ENCODE peak calls at places on chromosome 12, in five cellular contexts. One of them, this sample, is unnamed. For H3K9me2, the result is how much of the 10 kb centered on the place peaks cover.

GRCh38 chr12:5022465-5023061 is 21.1 kb upstream of the KCNA5 start:
- DNase-seq in HCT116: peak
- DNase-seq in PC-9: no peak
- DNase-seq in GM23338: peak
- DNase-seq in GM23248: peak
- DNase-seq in this sample: peak

GRCh38 chr12:2339022-2339431 is 286.2 kb downstream of the CACNA1C start:
- DNase-seq in HCT116: no peak
- DNase-seq in PC-9: no peak
- DNase-seq in GM23338: no peak
- DNase-seq in GM23248: peak
- DNase-seq in this sample: no peak

GRCh38 chr12:76533331-76533730 is 26.2 kb downstream of the OSBPL8 start:
- DNase-seq in HCT116: no peak
- DNase-seq in PC-9: no peak
- DNase-seq in GM23338: no peak
- DNase-seq in GM23248: no peak
- DNase-seq in this sample: no peak

GRCh38 chr12:18998343-18999270 is 130.9 kb upstream of the PLEKHA5 start:
- DNase-seq in HCT116: no peak
- DNase-seq in PC-9: no peak
- DNase-seq in GM23338: no peak
- DNase-seq in GM23248: peak
- DNase-seq in this sample: peak

GRCh38 chr12:12350868-12351463 is 924 bp upstream of the MANSC1 start:
- DNase-seq in HCT116: no peak
- DNase-seq in PC-9: peak
- DNase-seq in GM23338: no peak
- DNase-seq in GM23248: no peak
- DNase-seq in this sample: no peak

GRCh38 chr12:29730481-29730880 is 53.3 kb downstream of the TMTC1 start:
- DNase-seq in HCT116: no peak
- DNase-seq in PC-9: no peak
- DNase-seq in GM23338: no peak
- DNase-seq in GM23248: no peak
- DNase-seq in this sample: no peak

GRCh38 chr12:79183946-79184345 is 319.4 kb downstream of the SYT1 start:
- DNase-seq in HCT116: no peak
- DNase-seq in PC-9: no peak
- DNase-seq in GM23338: no peak
- DNase-seq in GM23248: no peak
- DNase-seq in this sample: no peak

GRCh38 chr12:62802981-62803380 is 132.0 kb downstream of the PPM1H start:
- DNase-seq in HCT116: no peak
- DNase-seq in PC-9: no peak
- DNase-seq in GM23338: no peak
- DNase-seq in GM23248: no peak
- DNase-seq in this sample: no peak

GRCh38 chr12:49950310-49951251 is at the start of gene AQP2:
- DNase-seq in HCT116: no peak
- DNase-seq in PC-9: no peak
- DNase-seq in GM23338: no peak
- DNase-seq in GM23248: no peak
- DNase-seq in this sample: peak

GRCh38 chr12:47903151-47903611 is 1.6 kb downstream of the VDR start:
- DNase-seq in HCT116: no peak
- DNase-seq in PC-9: no peak
- DNase-seq in GM23338: no peak
- DNase-seq in GM23248: peak
- DNase-seq in this sample: no peak

GRCh38 chr12:126112141-126112540 is 1046.9 kb downstream of the AACS start:
- DNase-seq in HCT116: no peak
- DNase-seq in PC-9: no peak
- DNase-seq in GM23338: no peak
- DNase-seq in GM23248: no peak
- DNase-seq in this sample: no peak

GRCh38 chr12:87848248-87848868 is 180.8 kb downstream of the C12orf50 start:
- DNase-seq in HCT116: peak
- DNase-seq in PC-9: no peak
- DNase-seq in GM23338: peak
- DNase-seq in GM23248: peak
- DNase-seq in this sample: peak

GRCh38 chr12:110170535-110171185 is 46.5 kb downstream of the IFT81 start:
- DNase-seq in HCT116: no peak
- DNase-seq in PC-9: no peak
- DNase-seq in GM23338: no peak
- DNase-seq in GM23248: no peak
- DNase-seq in this sample: no peak

GRCh38 chr12:752673-753400 is 458 bp downstream of the WNK1 start:
- DNase-seq in HCT116: no peak
- DNase-seq in PC-9: peak
- DNase-seq in GM23338: peak
- DNase-seq in GM23248: peak
- DNase-seq in this sample: peak

GRCh38 chr12:57240069-57240921 is 10.7 kb downstream of the STAC3 start:
- DNase-seq in HCT116: peak
- DNase-seq in PC-9: no peak
- DNase-seq in GM23338: peak
- DNase-seq in GM23248: peak
- DNase-seq in this sample: peak

GRCh38 chr12:89163918-89164317 is 188.4 kb downstream of the DUSP6 start:
- DNase-seq in HCT116: no peak
- DNase-seq in PC-9: peak
- DNase-seq in GM23338: no peak
- DNase-seq in GM23248: no peak
- DNase-seq in this sample: no peak

DNA sequence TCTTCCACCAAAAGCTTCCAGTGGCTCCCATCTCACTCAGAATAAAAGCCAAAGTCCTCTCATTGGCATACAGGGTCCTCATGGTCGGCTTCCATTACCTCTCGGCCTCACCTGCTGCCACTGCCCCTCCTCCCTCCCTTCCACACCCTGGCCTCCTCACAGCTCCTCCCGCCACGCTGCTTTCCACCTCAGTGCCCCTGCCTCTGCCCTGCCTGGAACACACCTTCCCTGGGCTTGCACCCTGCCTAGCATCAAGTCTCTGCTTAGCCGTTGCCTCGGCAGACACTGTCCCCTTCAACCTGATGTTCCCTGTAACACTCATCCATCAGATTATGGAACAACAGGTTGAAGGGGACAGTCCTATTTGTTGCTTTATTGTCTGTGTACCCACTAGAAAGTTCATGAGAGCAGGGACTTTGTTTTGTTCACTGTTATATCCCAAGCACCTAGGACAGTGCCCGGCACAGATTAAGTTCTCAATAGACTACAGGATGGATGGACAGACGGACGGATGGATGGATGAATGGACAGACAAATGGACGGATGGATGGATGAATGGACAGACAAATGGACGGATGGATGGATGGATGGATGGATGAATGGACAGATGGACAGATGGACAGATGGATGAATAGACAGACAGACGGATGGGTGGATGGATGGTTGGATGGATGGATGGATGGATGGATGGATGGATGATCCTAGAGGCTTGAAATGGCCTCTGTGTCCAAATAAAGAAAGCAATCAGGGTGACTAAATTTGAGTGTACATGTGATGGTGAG is 14.9 kb downstream of the FIGNL2 start:
- DNase-seq in HCT116: no peak
- DNase-seq in PC-9: no peak
- DNase-seq in GM23338: no peak
- DNase-seq in GM23248: no peak
- DNase-seq in this sample: no peak
- H3K9me2 ChIP-seq in HCT116: under half
- H3K9me2 ChIP-seq in PC-9: under half
- H3K9me2 ChIP-seq in GM23338: under half
- H3K9me2 ChIP-seq in GM23248: under half
- H3K9me2 ChIP-seq in this sample: under half

GRCh38 chr12:59039005-59039404 is 118.7 kb upstream of the LRIG3 start:
- DNase-seq in HCT116: no peak
- DNase-seq in PC-9: no peak
- DNase-seq in GM23338: no peak
- DNase-seq in GM23248: no peak
- DNase-seq in this sample: no peak

GRCh38 chr12:59040043-59040442 is 119.7 kb upstream of the LRIG3 start:
- DNase-seq in HCT116: no peak
- DNase-seq in PC-9: no peak
- DNase-seq in GM23338: no peak
- DNase-seq in GM23248: peak
- DNase-seq in this sample: no peak

GRCh38 chr12:59041241-59042121 is 121.2 kb upstream of the LRIG3 start:
- DNase-seq in HCT116: peak
- DNase-seq in PC-9: peak
- DNase-seq in GM23338: no peak
- DNase-seq in GM23248: peak
- DNase-seq in this sample: no peak

GRCh38 chr12:59036973-59037807 is 116.9 kb upstream of the LRIG3 start:
- DNase-seq in HCT116: no peak
- DNase-seq in PC-9: no peak
- DNase-seq in GM23338: no peak
- DNase-seq in GM23248: no peak
- DNase-seq in this sample: no peak

GRCh38 chr12:59040651-59041050 is 120.3 kb upstream of the LRIG3 start:
- DNase-seq in HCT116: no peak
- DNase-seq in PC-9: peak
- DNase-seq in GM23338: peak
- DNase-seq in GM23248: peak
- DNase-seq in this sample: no peak
- H3K4me2 ChIP-seq in HCT116: peak
- H3K4me2 ChIP-seq in PC-9: peak
- H3K4me2 ChIP-seq in GM23338: no peak
- H3K4me2 ChIP-seq in GM23248: peak
- H3K4me2 ChIP-seq in this sample: peak

GRCh38 chr12:31408778-31409177 is 82.8 kb upstream of the SINHCAF start:
- DNase-seq in HCT116: no peak
- DNase-seq in PC-9: no peak
- DNase-seq in GM23338: no peak
- DNase-seq in GM23248: no peak
- DNase-seq in this sample: no peak
- H3K9me2 ChIP-seq in HCT116: under half
- H3K9me2 ChIP-seq in PC-9: under half
- H3K9me2 ChIP-seq in GM23338: under half
- H3K9me2 ChIP-seq in GM23248: under half
- H3K9me2 ChIP-seq in this sample: under half

GRCh38 chr12:69580074-69580473 is 5.2 kb upstream of the CCT2 start:
- DNase-seq in HCT116: no peak
- DNase-seq in PC-9: no peak
- DNase-seq in GM23338: peak
- DNase-seq in GM23248: no peak
- DNase-seq in this sample: no peak
- H3K4me2 ChIP-seq in HCT116: no peak
- H3K4me2 ChIP-seq in PC-9: no peak
- H3K4me2 ChIP-seq in GM23338: no peak
- H3K4me2 ChIP-seq in GM23248: no peak
- H3K4me2 ChIP-seq in this sample: no peak

DNA sequence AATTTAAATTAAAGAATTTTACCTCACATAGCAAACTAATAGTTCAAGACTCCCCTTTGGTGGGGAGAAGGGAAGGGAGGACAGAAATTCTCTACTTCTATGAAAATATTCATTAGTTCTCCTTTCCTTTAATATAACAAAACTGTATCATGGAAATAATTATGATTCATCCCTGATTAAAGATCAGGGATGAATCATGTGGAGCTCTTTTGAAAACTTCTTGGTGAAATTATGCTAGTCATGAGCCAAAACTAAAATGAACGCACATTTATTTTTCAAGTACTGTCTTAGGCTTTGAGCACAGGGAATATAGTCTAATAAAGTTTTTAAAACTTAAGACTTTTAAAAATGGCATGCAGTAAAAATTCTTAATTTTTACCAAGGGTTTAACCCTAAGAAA is 17.1 kb downstream of the TMBIM4 start:
- DNase-seq in HCT116: no peak
- DNase-seq in PC-9: no peak
- DNase-seq in GM23338: no peak
- DNase-seq in GM23248: peak
- DNase-seq in this sample: no peak
- H3K9me2 ChIP-seq in HCT116: under half
- H3K9me2 ChIP-seq in PC-9: under half
- H3K9me2 ChIP-seq in GM23338: under half
- H3K9me2 ChIP-seq in GM23248: under half
- H3K9me2 ChIP-seq in this sample: under half

GRCh38 chr12:53235742-53236442 is 3.9 kb upstream of the RARG start:
- DNase-seq in HCT116: no peak
- DNase-seq in PC-9: no peak
- DNase-seq in GM23338: peak
- DNase-seq in GM23248: no peak
- DNase-seq in this sample: no peak
- H3K4me2 ChIP-seq in HCT116: no peak
- H3K4me2 ChIP-seq in PC-9: no peak
- H3K4me2 ChIP-seq in GM23338: peak
- H3K4me2 ChIP-seq in GM23248: no peak
- H3K4me2 ChIP-seq in this sample: no peak

GRCh38 chr12:92140919-92141536 is 4.6 kb downstream of the BTG1 start:
- DNase-seq in HCT116: no peak
- DNase-seq in PC-9: no peak
- DNase-seq in GM23338: no peak
- DNase-seq in GM23248: no peak
- DNase-seq in this sample: no peak
- H3K9me2 ChIP-seq in HCT116: under half
- H3K9me2 ChIP-seq in PC-9: under half
- H3K9me2 ChIP-seq in GM23338: under half
- H3K9me2 ChIP-seq in GM23248: under half
- H3K9me2 ChIP-seq in this sample: under half

GRCh38 chr12:10986812-10987211 is at the start of gene TAS2R50:
- DNase-seq in HCT116: no peak
- DNase-seq in PC-9: no peak
- DNase-seq in GM23338: no peak
- DNase-seq in GM23248: no peak
- DNase-seq in this sample: no peak

DNA sequence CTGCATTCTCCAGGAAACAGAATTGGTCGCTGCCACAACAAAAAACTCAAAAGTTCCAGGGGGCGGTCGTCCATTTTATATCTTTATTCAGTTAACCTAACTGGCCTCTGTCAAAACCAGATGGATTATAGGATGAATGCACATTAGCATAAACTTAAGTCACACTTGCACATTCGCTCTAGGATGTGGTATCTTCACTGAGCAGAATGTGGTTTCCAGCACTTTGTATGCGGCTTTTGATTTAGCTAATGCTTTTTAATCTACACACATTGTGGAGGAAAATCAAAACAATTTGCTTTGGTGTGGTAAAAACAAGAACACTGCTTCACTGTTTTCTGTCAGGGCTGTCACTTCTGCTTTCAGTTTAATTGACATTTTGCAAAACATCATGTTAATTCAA is 4.5 kb downstream of the TAS2R50 start:
- DNase-seq in HCT116: no peak
- DNase-seq in PC-9: no peak
- DNase-seq in GM23338: no peak
- DNase-seq in GM23248: no peak
- DNase-seq in this sample: no peak
- H3K4me2 ChIP-seq in HCT116: no peak
- H3K4me2 ChIP-seq in PC-9: no peak
- H3K4me2 ChIP-seq in GM23338: no peak
- H3K4me2 ChIP-seq in GM23248: no peak
- H3K4me2 ChIP-seq in this sample: no peak

GRCh38 chr12:17214910-17215309 is 608.9 kb upstream of the LMO3 start:
- DNase-seq in HCT116: no peak
- DNase-seq in PC-9: no peak
- DNase-seq in GM23338: no peak
- DNase-seq in GM23248: no peak
- DNase-seq in this sample: no peak

GRCh38 chr12:17215754-17216153 is 609.8 kb upstream of the LMO3 start:
- DNase-seq in HCT116: peak
- DNase-seq in PC-9: no peak
- DNase-seq in GM23338: peak
- DNase-seq in GM23248: no peak
- DNase-seq in this sample: no peak

GRCh38 chr12:17216156-17216555 is 610.2 kb upstream of the LMO3 start:
- DNase-seq in HCT116: no peak
- DNase-seq in PC-9: no peak
- DNase-seq in GM23338: no peak
- DNase-seq in GM23248: no peak
- DNase-seq in this sample: no peak
- H3K9me2 ChIP-seq in HCT116: under half
- H3K9me2 ChIP-seq in PC-9: under half
- H3K9me2 ChIP-seq in GM23338: under half
- H3K9me2 ChIP-seq in GM23248: under half
- H3K9me2 ChIP-seq in this sample: under half